ENCODE peak calls at places on chromosomes 11 and 22, in seven cellular contexts. K is IMR-90, E is GM23338, A is GM23248, X is H9, D is fibroblast of lung, U is HCT116. G is an unnamed sample. For H4K20me1, the result is how much of the 10 kb centered on the place peaks cover.

GRCh38 chr22:31046591-31047226 is 34.4 kb upstream of the SMTN start:
- DNase-seq in D (peak), K (peak), X (peak), A (no peak), E (peak), U (no peak), G (no peak)

GRCh38 chr11:132332521-132332920 is 962.1 kb downstream of the NTM start:
- DNase-seq in E (peak), D (no peak), X (peak), U (no peak), A (no peak), K (no peak), G (no peak)

GRCh38 chr11:133082453-133082781 is 449.9 kb downstream of the OPCML start:
- DNase-seq in D (no peak), U (no peak), K (no peak), A (no peak), E (peak), X (peak), G (no peak)

GRCh38 chr11:65041206-65042035 is at the start of gene SAC3D1:
- DNase-seq in E (peak), U (peak), D (no peak), X (no peak), A (peak), K (peak), G (peak)

GRCh38 chr11:102971766-102972165 is 16.2 kb upstream of the MMP13 start:
- DNase-seq in X (no peak), E (no peak), K (peak), A (peak), U (no peak), D (peak), G (peak)

GRCh38 chr11:95536049-95536448 is 253.5 kb downstream of the FAM76B start:
- DNase-seq in E (no peak), K (no peak), D (peak), X (no peak), A (peak), U (no peak), G (peak)

GRCh38 chr11:1869427-1870325 is 16.8 kb downstream of the LSP1 start:
- DNase-seq in D (no peak), U (no peak), K (no peak), E (peak), A (peak), X (no peak), G (no peak)

GRCh38 chr11:27910186-27910941 is 197.6 kb downstream of the KIF18A start:
- DNase-seq in A (peak), E (no peak), X (no peak), U (no peak), K (peak), D (peak), G (peak)

GRCh38 chr11:61367406-61367805 is 5.2 kb downstream of the TMEM138 start:
- DNase-seq in X (no peak), D (no peak), U (no peak), K (no peak), A (no peak), E (no peak), G (no peak)
- H4K20me1 ChIP-seq in X (under half), D (under half), U (under half), K (under half), A (under half), E (under half), G (under half)

GRCh38 chr22:26942301-26942927 is 285.0 kb downstream of the MIAT start:
- DNase-seq in A (no peak), U (no peak), E (no peak), K (no peak), X (no peak), D (no peak), G (peak)

GRCh38 chr22:26939466-26939865 is 282.1 kb downstream of the MIAT start:
- DNase-seq in A (no peak), E (no peak), X (no peak), K (no peak), D (no peak), U (no peak), G (no peak)

GRCh38 chr22:26937213-26937612 is 279.8 kb downstream of the MIAT start:
- DNase-seq in E (no peak), A (no peak), D (no peak), K (no peak), X (no peak), U (no peak), G (no peak)
- H4K20me1 ChIP-seq in E (under half), A (under half), D (under half), K (under half), X (under half), U (under half), G (under half)

DNA sequence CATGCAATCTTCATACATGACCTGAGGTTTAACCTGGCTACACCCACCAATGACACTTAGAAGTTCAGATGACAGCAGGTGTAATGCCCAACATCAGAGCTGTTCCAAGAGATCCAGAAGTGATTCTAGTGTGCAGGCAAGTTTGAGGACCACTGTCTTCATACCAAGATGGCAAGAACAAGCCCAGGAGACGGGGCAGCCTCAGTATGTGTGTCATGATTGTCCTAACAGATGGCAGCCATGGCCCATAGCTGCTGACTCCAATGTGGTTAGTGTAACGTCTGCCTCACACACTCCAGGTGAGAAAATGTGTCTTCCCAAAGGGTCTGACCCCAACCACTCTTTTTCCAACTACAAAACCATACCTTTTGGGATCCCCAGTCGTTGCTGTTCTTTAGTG is 97.3 kb downstream of the ETS1 start:
- DNase-seq in U (no peak), D (no peak), E (no peak), K (no peak), A (no peak), X (no peak), G (no peak)
- H4K20me1 ChIP-seq in U (under half), D (under half), E (under half), K (half or more), A (under half), X (under half), G (under half)

GRCh38 chr11:62125316-62125715 is 1.5 kb downstream of the INCENP start:
- DNase-seq in E (no peak), X (no peak), A (peak), U (no peak), D (no peak), K (no peak), G (no peak)

GRCh38 chr11:62128835-62129234 is 5.0 kb downstream of the INCENP start:
- DNase-seq in A (no peak), D (no peak), U (no peak), K (no peak), X (no peak), E (no peak), G (no peak)

GRCh38 chr11:62127941-62128770 is 4.3 kb downstream of the INCENP start:
- DNase-seq in E (no peak), A (no peak), K (no peak), D (no peak), U (no peak), X (no peak), G (no peak)

GRCh38 chr11:62125881-62126280 is 2.1 kb downstream of the INCENP start:
- DNase-seq in D (no peak), A (no peak), K (no peak), U (no peak), E (no peak), X (no peak), G (no peak)

GRCh38 chr11:62127426-62127825 is 3.6 kb downstream of the INCENP start:
- DNase-seq in D (no peak), E (no peak), A (no peak), K (no peak), X (no peak), U (no peak), G (no peak)
- H4K20me1 ChIP-seq in D (under half), E (under half), A (under half), K (under half), X (under half), U (under half), G (under half)

DNA sequence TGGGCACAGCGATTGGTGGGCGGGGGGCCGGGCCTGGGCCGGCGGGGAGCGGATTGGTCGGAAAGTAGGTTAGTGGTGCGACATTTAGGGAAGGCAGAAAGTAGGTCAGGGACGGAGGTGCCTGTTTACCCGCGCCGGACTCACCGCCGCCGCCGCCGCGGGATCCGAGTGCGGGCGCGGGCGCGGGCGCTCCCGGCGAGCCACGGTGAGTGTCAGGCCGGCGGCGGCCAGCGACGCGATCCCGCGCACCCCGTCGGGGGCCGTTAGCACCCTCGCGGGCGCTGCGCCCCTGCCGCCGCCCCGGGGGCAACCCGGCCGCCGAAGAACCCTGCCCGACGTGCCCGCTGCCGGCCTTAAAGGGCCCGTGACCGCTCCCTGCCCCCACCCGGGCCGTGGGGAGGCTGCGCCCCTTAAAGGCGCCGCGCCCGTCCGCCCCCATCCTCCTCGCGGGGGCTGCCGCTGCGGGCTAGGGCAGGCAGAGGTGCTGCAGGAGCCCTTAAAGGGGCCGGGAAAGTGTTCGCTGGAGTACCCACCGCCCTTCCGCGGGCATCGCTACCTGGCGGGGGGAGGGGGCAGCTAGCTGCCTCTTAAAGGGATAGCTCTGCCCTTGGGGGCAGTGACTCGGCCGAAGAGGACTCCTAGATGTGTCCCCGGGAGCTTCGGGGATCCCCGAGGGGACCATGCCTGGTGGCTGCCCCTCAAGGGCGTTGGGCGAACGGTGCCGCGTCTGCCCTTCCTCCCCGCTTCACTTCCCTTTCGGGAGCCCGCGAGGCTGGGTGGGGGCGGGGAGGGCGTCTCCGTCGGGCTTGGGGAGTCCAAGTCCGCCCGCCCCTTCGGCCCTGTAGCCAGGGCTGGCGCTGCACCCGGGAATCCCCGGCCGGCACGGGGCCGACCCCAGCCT is at the start of gene BMAL1:
- DNase-seq in A (peak), K (no peak), E (peak), D (peak), X (peak), U (no peak), G (no peak)
- H4K20me1 ChIP-seq in A (under half), K (under half), E (under half), D (under half), X (under half), U (under half), G (under half)

DNA sequence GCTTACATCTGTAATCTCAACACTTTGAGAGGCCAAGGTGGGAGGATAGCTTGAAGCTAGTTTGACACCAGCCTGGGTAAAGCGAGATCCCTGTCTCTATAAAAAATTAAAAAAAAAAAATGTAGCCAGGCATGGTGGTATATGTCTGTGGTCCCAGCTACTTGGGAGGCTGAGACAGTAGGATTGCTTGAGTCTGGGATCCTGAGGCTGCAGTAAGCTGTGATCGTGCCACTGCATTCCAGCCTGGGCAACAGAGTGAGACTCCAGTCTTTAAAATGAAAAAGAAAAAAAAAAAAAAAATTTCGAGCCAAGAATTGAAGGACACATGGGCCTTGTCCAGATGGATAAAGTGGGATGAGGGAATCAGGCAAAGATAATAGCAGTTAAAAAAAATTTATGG is 62.5 kb downstream of the MTMR3 start:
- DNase-seq in D (no peak), E (no peak), X (no peak), A (no peak), U (no peak), K (no peak), G (no peak)
- H4K20me1 ChIP-seq in D (under half), E (under half), X (under half), A (under half), U (under half), K (half or more), G (half or more)

DNA sequence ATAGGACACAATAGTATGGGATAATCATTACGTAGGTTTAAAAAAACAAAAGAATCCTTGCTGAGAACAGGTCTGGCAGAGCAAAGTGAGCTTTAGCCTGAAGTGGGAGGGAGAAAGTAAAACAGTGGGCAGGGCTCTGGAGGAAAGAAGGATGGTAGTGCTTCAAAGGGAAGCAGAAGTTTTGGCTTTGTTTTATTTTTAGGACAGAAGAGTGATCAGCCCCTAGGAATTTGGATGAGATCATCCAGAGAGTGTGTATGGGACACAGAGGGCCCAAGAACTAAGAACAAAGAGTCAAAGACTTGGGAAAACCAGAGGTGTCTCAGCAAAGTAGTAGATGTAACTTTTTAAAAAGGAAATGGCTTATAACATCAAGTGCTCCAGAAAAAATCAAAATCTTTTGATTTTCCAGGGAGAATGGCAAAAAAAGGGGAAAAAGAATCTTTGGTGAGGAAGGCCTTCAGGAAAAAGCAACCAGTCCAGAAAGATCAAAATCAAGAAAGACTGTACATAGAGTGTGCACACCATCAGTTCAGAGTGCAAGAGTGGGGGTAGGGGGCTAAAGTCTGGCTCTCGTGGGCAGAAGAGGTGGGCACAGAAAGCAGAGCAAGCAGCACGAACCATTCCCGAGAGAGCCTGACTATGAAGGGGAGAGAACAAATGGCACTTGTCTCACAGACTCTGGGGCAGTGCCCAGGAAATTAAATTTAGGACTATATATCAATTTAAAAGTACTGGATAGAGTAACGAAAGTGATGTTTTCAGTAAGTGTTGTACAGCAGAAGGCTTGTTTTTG is 30.1 kb downstream of the MAPK1 start:
- DNase-seq in K (peak), X (no peak), D (peak), U (peak), A (peak), E (peak), G (peak)
- H4K20me1 ChIP-seq in K (half or more), X (under half), D (under half), U (under half), A (under half), E (under half), G (half or more)

GRCh38 chr22:46308283-46308988 is 11.8 kb downstream of the GTSE1 start:
- DNase-seq in K (no peak), U (no peak), X (no peak), D (no peak), E (no peak), A (no peak), G (no peak)
- H4K20me1 ChIP-seq in K (under half), U (under half), X (under half), D (under half), E (under half), A (under half), G (under half)

G was measured in astrocyte.